ENCODE peak calls at places on chromosomes 6 and 20, in eight cellular contexts. One of them, this sample, is unnamed. For H3K9me3, the result is how much of the 10 kb centered on the place peaks cover.

GRCh38 chr6:156980515-156980914 is 203.3 kb downstream of the ARID1B start:
- DNase-seq in H1: no peak
- DNase-seq in lung: no peak
- DNase-seq in CD4-positive, alpha-beta memory T cell: no peak
- DNase-seq in CD4-positive, alpha-beta T cell: no peak
- DNase-seq in colonic mucosa: no peak
- DNase-seq in stomach: no peak
- DNase-seq in H9: peak
- DNase-seq in this sample: no peak

GRCh38 chr6:143700684-143701342 is 23.0 kb downstream of the PHACTR2 start:
- DNase-seq in H1: no peak
- DNase-seq in lung: no peak
- DNase-seq in CD4-positive, alpha-beta memory T cell: no peak
- DNase-seq in CD4-positive, alpha-beta T cell: no peak
- DNase-seq in colonic mucosa: no peak
- DNase-seq in stomach: no peak
- DNase-seq in H9: no peak
- DNase-seq in this sample: no peak

GRCh38 chr20:39534846-39535245 is 572.7 kb downstream of the DHX35 start:
- DNase-seq in H1: no peak
- DNase-seq in lung: no peak
- DNase-seq in CD4-positive, alpha-beta memory T cell: no peak
- DNase-seq in CD4-positive, alpha-beta T cell: no peak
- DNase-seq in colonic mucosa: no peak
- DNase-seq in stomach: no peak
- DNase-seq in H9: no peak
- DNase-seq in this sample: no peak

GRCh38 chr6:70166088-70166958 is 136.6 kb downstream of the COL9A1 start:
- DNase-seq in H1: peak
- DNase-seq in lung: peak
- DNase-seq in CD4-positive, alpha-beta memory T cell: peak
- DNase-seq in CD4-positive, alpha-beta T cell: no peak
- DNase-seq in colonic mucosa: peak
- DNase-seq in stomach: peak
- DNase-seq in H9: peak
- DNase-seq in this sample: peak

GRCh38 chr6:72709436-72709835 is 87.6 kb downstream of the KCNQ5 start:
- DNase-seq in H1: no peak
- DNase-seq in lung: no peak
- DNase-seq in CD4-positive, alpha-beta memory T cell: no peak
- DNase-seq in CD4-positive, alpha-beta T cell: no peak
- DNase-seq in colonic mucosa: no peak
- DNase-seq in stomach: no peak
- DNase-seq in H9: no peak
- DNase-seq in this sample: no peak

GRCh38 chr6:26268659-26269402 is 96.2 kb upstream of the BTN3A2 start:
- DNase-seq in H1: no peak
- DNase-seq in lung: no peak
- DNase-seq in CD4-positive, alpha-beta memory T cell: no peak
- DNase-seq in CD4-positive, alpha-beta T cell: no peak
- DNase-seq in colonic mucosa: peak
- DNase-seq in stomach: no peak
- DNase-seq in H9: peak
- DNase-seq in this sample: no peak

GRCh38 chr6:21747441-21747840 is 153.9 kb downstream of the SOX4 start:
- DNase-seq in H1: no peak
- DNase-seq in lung: no peak
- DNase-seq in CD4-positive, alpha-beta memory T cell: no peak
- DNase-seq in CD4-positive, alpha-beta T cell: no peak
- DNase-seq in colonic mucosa: no peak
- DNase-seq in stomach: no peak
- DNase-seq in H9: no peak
- DNase-seq in this sample: no peak

GRCh38 chr6:25404693-25405169 is 125.6 kb downstream of the CARMIL1 start:
- DNase-seq in H1: no peak
- DNase-seq in lung: no peak
- DNase-seq in CD4-positive, alpha-beta memory T cell: peak
- DNase-seq in CD4-positive, alpha-beta T cell: peak
- DNase-seq in colonic mucosa: peak
- DNase-seq in stomach: peak
- DNase-seq in H9: no peak
- DNase-seq in this sample: no peak

GRCh38 chr20:52193133-52193532 is 1.6 kb upstream of the ZFP64 start:
- DNase-seq in H1: no peak
- DNase-seq in lung: no peak
- DNase-seq in CD4-positive, alpha-beta memory T cell: no peak
- DNase-seq in CD4-positive, alpha-beta T cell: no peak
- DNase-seq in colonic mucosa: no peak
- DNase-seq in stomach: no peak
- DNase-seq in H9: no peak
- DNase-seq in this sample: no peak

GRCh38 chr6:113860165-113860955 is 3.2 kb downstream of the MARCKS start:
- DNase-seq in H1: no peak
- DNase-seq in lung: no peak
- DNase-seq in CD4-positive, alpha-beta memory T cell: no peak
- DNase-seq in CD4-positive, alpha-beta T cell: no peak
- DNase-seq in colonic mucosa: peak
- DNase-seq in stomach: peak
- DNase-seq in H9: no peak
- DNase-seq in this sample: no peak

GRCh38 chr6:158037771-158038170 is 56.1 kb downstream of the SYNJ2 start:
- DNase-seq in H1: no peak
- DNase-seq in lung: no peak
- DNase-seq in CD4-positive, alpha-beta memory T cell: no peak
- DNase-seq in CD4-positive, alpha-beta T cell: no peak
- DNase-seq in colonic mucosa: no peak
- DNase-seq in stomach: no peak
- DNase-seq in H9: no peak
- DNase-seq in this sample: no peak

GRCh38 chr6:164640946-164641345 is 668.5 kb downstream of the C6orf118 start:
- DNase-seq in H1: no peak
- DNase-seq in lung: no peak
- DNase-seq in CD4-positive, alpha-beta memory T cell: no peak
- DNase-seq in CD4-positive, alpha-beta T cell: no peak
- DNase-seq in colonic mucosa: no peak
- DNase-seq in stomach: no peak
- DNase-seq in H9: no peak
- DNase-seq in this sample: no peak

GRCh38 chr6:83603560-83603959 is 91.2 kb downstream of the PRSS35 start:
- DNase-seq in H1: no peak
- DNase-seq in lung: no peak
- DNase-seq in CD4-positive, alpha-beta memory T cell: no peak
- DNase-seq in CD4-positive, alpha-beta T cell: no peak
- DNase-seq in colonic mucosa: no peak
- DNase-seq in stomach: no peak
- DNase-seq in H9: no peak
- DNase-seq in this sample: no peak

GRCh38 chr6:70337379-70338073 is 34.6 kb upstream of the COL9A1 start:
- DNase-seq in H1: no peak
- DNase-seq in lung: no peak
- DNase-seq in CD4-positive, alpha-beta memory T cell: no peak
- DNase-seq in CD4-positive, alpha-beta T cell: no peak
- DNase-seq in colonic mucosa: no peak
- DNase-seq in stomach: no peak
- DNase-seq in H9: no peak
- DNase-seq in this sample: no peak

GRCh38 chr6:139764498-139764986 is 390.1 kb upstream of the CITED2 start:
- DNase-seq in H1: no peak
- DNase-seq in lung: no peak
- DNase-seq in CD4-positive, alpha-beta memory T cell: no peak
- DNase-seq in CD4-positive, alpha-beta T cell: no peak
- DNase-seq in colonic mucosa: no peak
- DNase-seq in stomach: no peak
- DNase-seq in H9: no peak
- DNase-seq in this sample: no peak

GRCh38 chr6:85966859-85967258 is 324.2 kb upstream of the SYNCRIP start:
- DNase-seq in H1: no peak
- DNase-seq in lung: no peak
- DNase-seq in CD4-positive, alpha-beta memory T cell: no peak
- DNase-seq in CD4-positive, alpha-beta T cell: no peak
- DNase-seq in colonic mucosa: no peak
- DNase-seq in stomach: no peak
- DNase-seq in H9: no peak
- DNase-seq in this sample: no peak

GRCh38 chr6:130677312-130677711 is 149.9 kb upstream of the SMLR1 start:
- DNase-seq in H1: no peak
- DNase-seq in lung: no peak
- DNase-seq in CD4-positive, alpha-beta memory T cell: no peak
- DNase-seq in CD4-positive, alpha-beta T cell: no peak
- DNase-seq in colonic mucosa: no peak
- DNase-seq in stomach: no peak
- DNase-seq in H9: no peak
- DNase-seq in this sample: no peak

GRCh38 chr20:57564951-57565642 is 4.2 kb downstream of the PCK1 start:
- DNase-seq in H1: no peak
- DNase-seq in lung: no peak
- DNase-seq in CD4-positive, alpha-beta memory T cell: no peak
- DNase-seq in CD4-positive, alpha-beta T cell: no peak
- DNase-seq in colonic mucosa: no peak
- DNase-seq in stomach: no peak
- DNase-seq in H9: no peak
- DNase-seq in this sample: no peak

GRCh38 chr6:165846123-165846966 is 183.3 kb upstream of the PDE10A start:
- DNase-seq in H1: no peak
- DNase-seq in lung: no peak
- DNase-seq in CD4-positive, alpha-beta memory T cell: no peak
- DNase-seq in CD4-positive, alpha-beta T cell: no peak
- DNase-seq in colonic mucosa: peak
- DNase-seq in stomach: no peak
- DNase-seq in H9: no peak
- DNase-seq in this sample: no peak

GRCh38 chr6:125821825-125822281 is 31.1 kb downstream of the NCOA7 start:
- DNase-seq in H1: no peak
- DNase-seq in lung: no peak
- DNase-seq in CD4-positive, alpha-beta memory T cell: no peak
- DNase-seq in CD4-positive, alpha-beta T cell: no peak
- DNase-seq in colonic mucosa: peak
- DNase-seq in stomach: no peak
- DNase-seq in H9: no peak
- DNase-seq in this sample: no peak

DNA sequence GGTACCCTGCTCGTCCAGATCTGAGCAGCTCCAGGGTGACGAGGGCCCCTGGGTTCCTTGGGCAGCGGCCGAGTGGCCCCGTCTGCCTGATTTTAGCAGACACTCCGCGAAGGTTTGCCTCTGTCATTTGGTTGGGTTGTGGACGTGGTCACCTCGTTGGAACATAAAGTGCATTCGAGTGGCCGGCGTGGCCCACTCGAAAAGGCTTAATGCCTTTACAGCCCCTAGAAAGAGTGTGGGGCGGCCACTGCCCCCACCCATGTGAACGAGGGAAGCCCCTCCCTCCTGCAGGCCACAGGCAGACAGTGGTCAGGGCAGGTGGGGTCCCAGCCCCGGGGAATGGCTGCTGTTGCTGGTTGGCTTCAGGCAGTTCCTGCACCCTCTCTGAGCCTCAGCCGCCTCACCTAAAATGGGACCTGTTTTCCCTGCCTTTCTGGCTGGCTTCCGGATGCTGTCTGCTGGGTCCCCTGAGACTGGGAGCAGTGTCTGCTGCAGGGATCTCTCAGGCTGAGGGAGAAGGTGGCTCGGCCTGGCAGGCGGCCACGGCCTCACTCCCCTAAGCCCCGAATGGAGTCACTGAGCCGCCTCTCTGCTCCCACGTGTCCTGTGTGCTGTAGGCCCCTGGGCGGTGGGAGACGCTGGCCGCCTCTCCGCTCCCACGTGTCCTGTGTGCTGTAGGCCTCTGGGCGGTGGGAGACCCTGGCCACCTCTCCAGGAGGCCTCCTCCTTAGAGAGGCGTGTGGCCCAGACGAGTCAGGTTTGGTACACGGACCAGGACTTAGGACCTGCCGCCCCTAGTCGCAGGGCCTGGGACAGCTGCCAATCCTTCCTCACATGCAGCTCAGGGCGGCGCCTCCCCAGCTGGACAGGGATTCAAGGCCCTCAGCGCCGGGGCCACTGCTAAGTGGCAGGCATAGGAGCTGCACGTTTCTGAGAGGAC is 233.0 kb downstream of the ERMARD start:
- DNase-seq in H1: no peak
- DNase-seq in lung: peak
- DNase-seq in CD4-positive, alpha-beta memory T cell: no peak
- DNase-seq in CD4-positive, alpha-beta T cell: no peak
- DNase-seq in colonic mucosa: no peak
- DNase-seq in stomach: peak
- DNase-seq in H9: no peak
- DNase-seq in this sample: no peak
- H3K9me3 ChIP-seq in H1: under half
- H3K9me3 ChIP-seq in lung: under half
- H3K9me3 ChIP-seq in CD4-positive, alpha-beta memory T cell: under half
- H3K9me3 ChIP-seq in CD4-positive, alpha-beta T cell: under half
- H3K9me3 ChIP-seq in colonic mucosa: under half
- H3K9me3 ChIP-seq in stomach: under half
- H3K9me3 ChIP-seq in H9: under half
- H3K9me3 ChIP-seq in this sample: under half

GRCh38 chr20:55567826-55568225 is 437.5 kb downstream of the CBLN4 start:
- DNase-seq in H1: no peak
- DNase-seq in lung: no peak
- DNase-seq in CD4-positive, alpha-beta memory T cell: no peak
- DNase-seq in CD4-positive, alpha-beta T cell: no peak
- DNase-seq in colonic mucosa: no peak
- DNase-seq in stomach: no peak
- DNase-seq in H9: no peak
- DNase-seq in this sample: no peak

GRCh38 chr20:55561259-55561658 is 444.1 kb downstream of the CBLN4 start:
- DNase-seq in H1: no peak
- DNase-seq in lung: no peak
- DNase-seq in CD4-positive, alpha-beta memory T cell: no peak
- DNase-seq in CD4-positive, alpha-beta T cell: no peak
- DNase-seq in colonic mucosa: no peak
- DNase-seq in stomach: no peak
- DNase-seq in H9: no peak
- DNase-seq in this sample: no peak

GRCh38 chr20:55565374-55565773 is 439.9 kb downstream of the CBLN4 start:
- DNase-seq in H1: no peak
- DNase-seq in lung: no peak
- DNase-seq in CD4-positive, alpha-beta memory T cell: no peak
- DNase-seq in CD4-positive, alpha-beta T cell: no peak
- DNase-seq in colonic mucosa: no peak
- DNase-seq in stomach: no peak
- DNase-seq in H9: no peak
- DNase-seq in this sample: no peak
- H3K9me3 ChIP-seq in H1: under half
- H3K9me3 ChIP-seq in lung: under half
- H3K9me3 ChIP-seq in CD4-positive, alpha-beta memory T cell: under half
- H3K9me3 ChIP-seq in CD4-positive, alpha-beta T cell: under half
- H3K9me3 ChIP-seq in colonic mucosa: under half
- H3K9me3 ChIP-seq in stomach: under half
- H3K9me3 ChIP-seq in H9: under half
- H3K9me3 ChIP-seq in this sample: under half

GRCh38 chr20:59669451-59669850 is 65.1 kb downstream of the PHACTR3 start:
- DNase-seq in H1: no peak
- DNase-seq in lung: peak
- DNase-seq in CD4-positive, alpha-beta memory T cell: no peak
- DNase-seq in CD4-positive, alpha-beta T cell: no peak
- DNase-seq in colonic mucosa: no peak
- DNase-seq in stomach: no peak
- DNase-seq in H9: no peak
- DNase-seq in this sample: no peak
- H3K9me3 ChIP-seq in H1: half or more
- H3K9me3 ChIP-seq in lung: under half
- H3K9me3 ChIP-seq in CD4-positive, alpha-beta memory T cell: under half
- H3K9me3 ChIP-seq in CD4-positive, alpha-beta T cell: under half
- H3K9me3 ChIP-seq in colonic mucosa: under half
- H3K9me3 ChIP-seq in stomach: under half
- H3K9me3 ChIP-seq in H9: under half
- H3K9me3 ChIP-seq in this sample: under half

GRCh38 chr20:59316911-59317310 is 16.5 kb downstream of the EDN3 start:
- DNase-seq in H1: no peak
- DNase-seq in lung: no peak
- DNase-seq in CD4-positive, alpha-beta memory T cell: no peak
- DNase-seq in CD4-positive, alpha-beta T cell: no peak
- DNase-seq in colonic mucosa: peak
- DNase-seq in stomach: no peak
- DNase-seq in H9: no peak
- DNase-seq in this sample: no peak
- H3K9me3 ChIP-seq in H1: under half
- H3K9me3 ChIP-seq in lung: under half
- H3K9me3 ChIP-seq in CD4-positive, alpha-beta memory T cell: under half
- H3K9me3 ChIP-seq in CD4-positive, alpha-beta T cell: under half
- H3K9me3 ChIP-seq in colonic mucosa: under half
- H3K9me3 ChIP-seq in stomach: under half
- H3K9me3 ChIP-seq in H9: under half
- H3K9me3 ChIP-seq in this sample: under half